ENCODE peak calls at places on chromosomes 5 and 9, in four cellular contexts. X is fibroblast of pulmonary artery, A is neural progenitor cell, Z is heart right ventricle. I is an unnamed sample.

GRCh38 chr5:55633574-55634203 is 78.4 kb downstream of the SLC38A9 start:
- DNase-seq in X (peak), A (no peak), Z (peak), I (peak)

GRCh38 chr9:135029434-135029833 is 58.0 kb upstream of the OLFM1 start:
- DNase-seq in X (no peak), A (no peak), Z (no peak), I (no peak)

GRCh38 chr9:30673132-30673531 is 1711.3 kb upstream of the ACO1 start:
- DNase-seq in X (no peak), A (no peak), Z (no peak), I (no peak)

GRCh38 chr9:106862946-106863740 is at the start of gene ZNF462:
- DNase-seq in X (peak), A (peak), Z (peak), I (peak)

GRCh38 chr9:127162567-127163365 is 40.3 kb upstream of the ANGPTL2 start:
- DNase-seq in X (no peak), A (no peak), Z (no peak), I (no peak)

GRCh38 chr5:168207450-168208029 is 83.9 kb upstream of the WWC1 start:
- DNase-seq in X (no peak), A (peak), Z (no peak), I (no peak)

GRCh38 chr5:177440990-177441780 is 5.4 kb upstream of the PRR7 start:
- DNase-seq in X (no peak), A (no peak), Z (no peak), I (no peak)

GRCh38 chr5:95884021-95884333 is 61.5 kb upstream of the GLRX start:
- DNase-seq in X (peak), A (no peak), Z (no peak), I (peak)

GRCh38 chr9:84111726-84112125 is 131.1 kb downstream of the RMI1 start:
- DNase-seq in X (peak), A (no peak), Z (no peak), I (peak)

GRCh38 chr9:133204335-133204992 is 4.6 kb downstream of the OBP2B start:
- DNase-seq in X (no peak), A (no peak), Z (no peak), I (no peak)

GRCh38 chr9:2228641-2229040 is 213.5 kb downstream of the SMARCA2 start:
- DNase-seq in X (no peak), A (no peak), Z (no peak), I (no peak)

GRCh38 chr9:124340219-124341069 is 74.8 kb downstream of the PSMB7 start:
- DNase-seq in X (no peak), A (no peak), Z (no peak), I (no peak)

GRCh38 chr5:149959406-149960236 is 937 bp upstream of the SLC26A2 start:
- DNase-seq in X (peak), A (peak), Z (no peak), I (peak)

GRCh38 chr5:138274189-138274853 is at the start of gene GFRA3:
- DNase-seq in X (peak), A (peak), Z (no peak), I (peak)

GRCh38 chr9:128902351-128903078 is 18.3 kb upstream of the PHYHD1 start:
- DNase-seq in X (no peak), A (no peak), Z (no peak), I (no peak)

GRCh38 chr5:115577329-115577728 is 24.9 kb downstream of the TICAM2 start:
- DNase-seq in X (peak), A (no peak), Z (no peak), I (peak)

GRCh38 chr9:131529597-131530545 is 1.2 kb downstream of the UCK1 start:
- DNase-seq in X (no peak), A (no peak), Z (no peak), I (no peak)

GRCh38 chr5:35058395-35058794 is 10.6 kb upstream of the AGXT2 start:
- DNase-seq in X (no peak), A (peak), Z (no peak), I (no peak)

GRCh38 chr9:17462869-17463464 is 115.9 kb upstream of the SH3GL2 start:
- DNase-seq in X (peak), A (peak), Z (peak), I (peak)

GRCh38 chr5:102922839-102923477 is 167.9 kb downstream of the PAM start:
- DNase-seq in X (peak), A (no peak), Z (no peak), I (peak)

GRCh38 chr5:112822456-112822855 is 38.6 kb upstream of the SRP19 start:
- DNase-seq in X (no peak), A (no peak), Z (no peak), I (no peak)

GRCh38 chr5:82538339-82539034 is 260.3 kb upstream of the RPS23 start:
- DNase-seq in X (peak), A (no peak), Z (no peak), I (peak)

GRCh38 chr9:99907208-99907532 is 716 bp downstream of the STX17 start:
- DNase-seq in X (no peak), A (no peak), Z (no peak), I (no peak)

GRCh38 chr5:8320244-8320643 is 451.3 kb downstream of the MTRR start:
- DNase-seq in X (no peak), A (no peak), Z (no peak), I (no peak)

GRCh38 chr5:142938201-142938600 is 168.0 kb downstream of the ARHGAP26 start:
- DNase-seq in X (peak), A (no peak), Z (no peak), I (no peak)

GRCh38 chr5:139299477-139299876 is 5.9 kb downstream of the MATR3 start:
- DNase-seq in X (no peak), A (no peak), Z (no peak), I (no peak)
- TF ChIP-seq CTCF in X (no peak), A (no peak), Z (no peak), I (no peak)

DNA sequence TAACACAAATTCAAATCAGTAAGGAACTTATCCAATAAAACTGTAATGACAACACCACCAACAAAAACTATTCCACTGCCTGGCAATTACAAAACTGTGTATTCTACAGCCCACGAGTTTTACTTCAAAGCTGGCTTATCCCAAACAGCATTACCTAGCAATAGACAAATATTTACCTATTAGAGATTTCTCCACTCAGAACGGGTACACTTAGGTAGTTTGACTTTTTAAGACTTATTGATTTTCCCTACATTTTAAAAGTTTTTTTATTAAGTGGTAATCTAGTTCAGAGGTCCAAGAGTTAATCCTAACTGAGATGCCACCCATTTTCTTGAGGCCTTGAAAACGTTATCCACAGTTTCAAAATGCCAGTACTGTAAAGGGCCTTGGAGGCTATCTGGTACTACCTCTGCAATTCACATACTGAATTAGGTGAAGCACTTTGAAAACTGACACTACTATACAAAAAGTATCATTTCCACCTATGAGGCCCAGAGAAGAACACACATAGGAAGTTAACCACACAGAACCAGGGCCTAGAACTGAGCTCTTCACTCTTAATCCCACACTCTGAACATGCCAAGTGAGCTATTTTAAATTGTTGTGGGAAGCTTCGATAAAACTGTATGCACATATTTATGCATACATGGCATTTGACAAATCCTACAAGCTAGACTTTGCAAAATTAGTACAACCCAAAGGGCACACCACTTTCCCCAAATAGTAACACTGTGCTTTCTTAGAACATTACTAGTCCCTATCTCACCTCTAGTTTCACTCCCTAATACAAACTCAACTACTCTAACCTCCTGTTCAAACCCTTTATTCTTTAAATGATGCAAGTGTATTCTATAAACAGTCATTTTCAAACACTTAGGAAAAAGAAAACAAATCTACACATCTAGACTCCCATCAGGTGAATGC is 2.1 kb downstream of the NADK2 start:
- DNase-seq in X (no peak), A (no peak), Z (no peak), I (no peak)
- H3K4me3 ChIP-seq in X (peak), A (peak), Z (peak), I (peak)

GRCh38 chr5:140806834-140807775 is at the start of gene PCDHA4:
- DNase-seq in X (peak), A (peak), Z (no peak), I (peak)

GRCh38 chr5:140800816-140801493 is at the start of gene PCDHA3:
- DNase-seq in X (peak), A (no peak), Z (no peak), I (peak)

GRCh38 chr5:140796718-140797095 is 2.1 kb downstream of the PCDHA2 start:
- DNase-seq in X (no peak), A (no peak), Z (no peak), I (no peak)

GRCh38 chr5:140802781-140803271 is 2.0 kb downstream of the PCDHA3 start:
- DNase-seq in X (no peak), A (no peak), Z (no peak), I (no peak)

GRCh38 chr5:140801494-140801841 is 611 bp downstream of the PCDHA3 start:
- DNase-seq in X (peak), A (no peak), Z (no peak), I (no peak)
- TF ChIP-seq CTCF in X (peak), A (no peak), Z (no peak), I (no peak)

GRCh38 chr5:11642398-11642797 is 261.8 kb downstream of the CTNND2 start:
- DNase-seq in X (no peak), A (no peak), Z (no peak), I (no peak)

DNA sequence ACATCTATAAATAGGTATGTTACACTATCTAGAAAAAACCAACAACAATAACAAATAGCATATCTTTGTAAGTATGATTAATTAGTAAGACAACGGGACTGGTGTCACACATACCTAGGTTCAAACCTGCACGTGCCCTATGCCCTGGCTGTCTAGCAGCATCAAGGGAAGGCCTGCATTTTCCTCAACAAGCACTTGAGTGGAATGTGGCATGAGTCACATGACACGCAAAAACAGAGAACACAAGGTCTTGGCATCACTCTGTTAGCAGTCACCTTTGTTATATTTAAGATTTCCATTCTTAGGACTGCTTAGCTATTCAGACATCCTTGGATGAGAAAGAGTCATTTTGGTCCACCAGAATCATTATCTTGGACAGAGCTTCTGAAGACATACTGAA is 263.8 kb downstream of the CTNND2 start:
- DNase-seq in X (no peak), A (no peak), Z (no peak), I (no peak)
- H3K4me3 ChIP-seq in X (no peak), A (no peak), Z (no peak), I (no peak)

GRCh38 chr9:69204378-69204777 is 30.3 kb downstream of the TJP2 start:
- DNase-seq in X (no peak), A (no peak), Z (no peak), I (no peak)

GRCh38 chr9:69211424-69212036 is 37.5 kb downstream of the TJP2 start:
- DNase-seq in X (no peak), A (no peak), Z (no peak), I (no peak)

GRCh38 chr9:69204869-69205268 is 30.8 kb downstream of the TJP2 start:
- DNase-seq in X (peak), A (peak), Z (peak), I (peak)

GRCh38 chr9:69206047-69206446 is 32.0 kb downstream of the TJP2 start:
- DNase-seq in X (no peak), A (no peak), Z (no peak), I (no peak)

DNA sequence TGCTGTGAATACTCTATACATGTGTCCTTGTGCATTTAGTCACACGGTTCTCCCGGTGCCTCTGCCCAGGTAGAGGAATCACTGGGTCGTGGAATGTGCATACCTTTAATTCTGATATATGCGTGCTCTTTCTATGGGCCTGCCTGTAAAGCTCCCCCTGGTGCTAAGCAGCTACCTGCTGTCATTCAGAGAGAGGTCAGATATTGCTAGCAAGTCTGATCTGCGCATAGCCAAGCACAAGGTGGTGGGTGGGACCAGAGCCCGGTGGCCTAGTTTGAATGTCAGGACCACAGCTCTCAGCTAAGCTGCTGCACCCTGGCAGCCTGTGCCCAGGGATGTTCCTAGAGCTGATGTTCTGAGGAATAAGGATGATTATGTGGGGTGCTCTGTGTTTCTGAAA is 33.4 kb downstream of the TJP2 start:
- DNase-seq in X (no peak), A (no peak), Z (peak), I (no peak)
- TF ChIP-seq CTCF in X (no peak), A (no peak), Z (no peak), I (no peak)

GRCh38 chr9:70893610-70894122 is 227.8 kb downstream of the TRPM3 start:
- DNase-seq in X (no peak), A (no peak), Z (no peak), I (no peak)
- H3K4me3 ChIP-seq in X (no peak), A (no peak), Z (no peak), I (no peak)

DNA sequence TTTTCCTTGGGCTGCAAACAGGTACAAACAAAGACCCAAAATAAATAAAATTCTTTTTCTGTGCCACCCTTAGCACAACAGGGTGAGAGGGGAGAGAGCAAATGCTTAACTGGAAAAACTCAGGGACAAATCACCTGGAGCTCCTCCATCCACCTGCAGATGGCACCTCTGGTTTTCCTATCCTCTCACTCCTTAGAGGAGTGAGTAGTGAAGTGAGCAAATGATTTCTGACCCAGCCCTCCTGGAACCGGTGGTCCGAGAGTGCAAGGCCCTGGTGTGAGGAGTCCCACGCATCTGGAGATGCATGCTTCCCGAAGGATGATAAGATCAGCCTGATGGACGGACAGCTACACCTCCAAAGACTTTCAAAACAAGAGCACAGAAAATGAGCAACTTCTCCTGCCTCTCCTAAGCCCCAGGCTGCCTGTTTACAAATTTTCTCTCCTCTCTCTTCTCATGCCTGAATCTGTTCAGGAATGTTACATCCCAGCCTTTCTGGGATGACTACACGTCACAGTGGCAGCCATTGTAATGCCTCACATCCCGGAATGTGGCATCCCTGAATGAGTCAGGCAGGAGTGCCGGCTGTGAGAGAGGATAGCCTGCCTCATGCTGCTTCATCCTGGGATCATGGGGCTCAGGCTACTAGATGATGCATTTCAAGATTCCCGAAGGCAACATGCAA is 86.4 kb downstream of the ADRB2 start:
- DNase-seq in X (peak), A (peak), Z (no peak), I (peak)
- TF ChIP-seq CTCF in X (peak), A (peak), Z (no peak), I (peak)

DNA sequence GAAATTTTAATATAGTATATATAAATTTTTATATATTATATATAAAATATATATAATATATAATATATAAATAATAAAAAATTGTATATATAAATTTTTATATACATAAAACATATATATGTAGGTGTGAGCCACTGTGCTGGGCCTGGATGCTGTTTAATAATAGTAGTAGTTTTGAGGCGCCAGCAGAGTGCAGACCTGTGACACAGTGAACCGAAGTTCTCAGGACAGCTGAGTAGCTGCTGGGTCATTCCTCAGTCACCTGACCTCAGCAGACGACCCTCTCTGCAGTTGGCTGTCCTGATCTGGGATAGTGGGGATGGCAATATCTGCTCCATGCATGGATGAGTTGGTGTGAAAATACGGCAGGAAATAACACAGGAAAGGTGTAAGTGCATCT is 3.3 kb upstream of the SNX18 start:
- DNase-seq in X (no peak), A (peak), Z (no peak), I (no peak)
- H3K4me3 ChIP-seq in X (no peak), A (no peak), Z (no peak), I (no peak)

I was measured in cardiac fibroblast.